ENCODE peak calls at places on chromosomes 7 and 10, in eight cellular contexts. D is suprapubic skin, E is HCT116, T is sigmoid colon, F is HepG2, Q is prostate gland, R is GM12891, C is esophagus muscularis mucosa. H is an unnamed sample.

GRCh38 chr7:74475243-74475986 is 21.7 kb downstream of the GTF2IRD1 start:
- DNase-seq in E (no peak), F (no peak), Q (peak; percentile 82), R (no peak), C (no peak), D (no peak), T (no peak), H (no peak)

GRCh38 chr10:132196178-132197113 is 9.7 kb downstream of the DPYSL4 start:
- DNase-seq in D (no peak), T (no peak), R (no peak), E (no peak), F (no peak), C (no peak), Q (no peak), H (no peak)

GRCh38 chr7:35465791-35466336 is 212.0 kb upstream of the TBX20 start:
- DNase-seq in C (peak; percentile 68), F (no peak), T (no peak), R (no peak), Q (no peak), D (no peak), E (no peak), H (no peak)

GRCh38 chr7:80225361-80225760 is 90.7 kb downstream of the GNAI1 start:
- DNase-seq in D (no peak), F (no peak), T (no peak), C (no peak), Q (no peak), R (no peak), E (no peak), H (no peak)

GRCh38 chr7:94405506-94405905 is 10.8 kb downstream of the COL1A2 start:
- DNase-seq in D (no peak), T (no peak), Q (no peak), E (no peak), R (no peak), C (no peak), F (no peak), H (no peak)

GRCh38 chr10:133158756-133159610 is 1.0 kb upstream of the KNDC1 start:
- DNase-seq in Q (no peak), C (no peak), D (peak; percentile 73), F (no peak), T (peak; percentile 56), R (no peak), E (no peak), H (no peak)

GRCh38 chr7:128427289-128427891 is 17.6 kb upstream of the IMPDH1 start:
- DNase-seq in F (peak; percentile 55), T (no peak), R (no peak), D (no peak), E (peak; percentile 36), C (no peak), Q (peak; percentile 49), H (no peak)

GRCh38 chr10:7085147-7085912 is 325.5 kb downstream of the SFMBT2 start:
- DNase-seq in R (no peak), E (no peak), D (no peak), F (no peak), C (no peak), T (no peak), Q (no peak), H (no peak)

GRCh38 chr7:140674356-140674800 is 1.6 kb downstream of the ADCK2 start:
- DNase-seq in Q (no peak), F (no peak), D (peak; percentile 15), R (no peak), C (no peak), T (peak; percentile 40), E (no peak), H (peak; percentile 43)

DNA sequence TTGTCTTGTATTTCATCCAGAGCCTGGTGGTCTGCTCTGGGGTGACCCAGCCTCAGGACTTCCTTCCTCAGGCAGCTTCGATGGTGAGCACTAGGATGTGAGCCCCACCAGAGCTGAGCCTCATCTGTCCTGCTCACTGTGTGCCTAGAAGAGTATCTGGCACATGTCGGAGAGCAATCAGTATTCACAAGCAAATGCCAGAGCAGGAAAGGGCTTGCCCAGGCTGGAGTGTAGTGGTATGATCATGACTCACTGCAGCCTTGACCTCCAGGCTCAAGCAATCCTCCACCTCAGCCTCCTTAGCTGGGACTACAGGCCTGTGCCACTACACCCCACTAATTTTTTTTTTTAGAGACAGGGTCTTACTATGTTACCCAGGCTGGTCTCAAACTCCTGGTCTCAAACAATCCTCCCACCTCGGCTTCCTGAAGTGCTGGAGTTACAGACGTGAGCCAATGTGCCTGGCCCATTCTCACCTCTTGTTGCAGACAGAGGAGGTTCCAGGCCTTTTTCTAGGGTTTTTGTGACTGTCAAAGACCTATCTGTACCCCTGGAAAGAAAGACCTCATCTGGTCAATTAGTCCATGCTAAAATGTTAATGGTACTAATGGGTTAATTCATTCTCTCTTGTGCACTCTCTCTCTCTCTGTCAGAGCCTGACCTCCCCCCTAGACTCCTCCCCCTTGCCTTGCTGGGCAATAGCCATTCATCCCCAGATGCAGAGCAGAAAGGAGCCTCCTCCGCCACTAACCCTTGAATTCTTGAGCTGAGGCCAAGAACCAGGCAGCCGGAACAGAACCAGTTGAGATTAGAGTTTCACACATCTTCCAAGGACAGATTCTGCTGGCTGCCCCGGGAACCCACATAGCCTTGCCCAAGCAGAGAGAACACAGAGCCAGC is 209.9 kb downstream of the SKIDA1 start:
- DNase-seq in F (peak; percentile 32), Q (peak; percentile 57), E (no peak), C (peak; percentile 92), D (peak; percentile 82), R (no peak), T (peak; percentile 69), H (no peak)
- TF ChIP-seq POLR2AphosphoS5 in F (no peak), Q (peak; percentile 56), E (no peak), C (peak; percentile 9), D (no peak), R (no peak), T (no peak), H (no peak)

DNA sequence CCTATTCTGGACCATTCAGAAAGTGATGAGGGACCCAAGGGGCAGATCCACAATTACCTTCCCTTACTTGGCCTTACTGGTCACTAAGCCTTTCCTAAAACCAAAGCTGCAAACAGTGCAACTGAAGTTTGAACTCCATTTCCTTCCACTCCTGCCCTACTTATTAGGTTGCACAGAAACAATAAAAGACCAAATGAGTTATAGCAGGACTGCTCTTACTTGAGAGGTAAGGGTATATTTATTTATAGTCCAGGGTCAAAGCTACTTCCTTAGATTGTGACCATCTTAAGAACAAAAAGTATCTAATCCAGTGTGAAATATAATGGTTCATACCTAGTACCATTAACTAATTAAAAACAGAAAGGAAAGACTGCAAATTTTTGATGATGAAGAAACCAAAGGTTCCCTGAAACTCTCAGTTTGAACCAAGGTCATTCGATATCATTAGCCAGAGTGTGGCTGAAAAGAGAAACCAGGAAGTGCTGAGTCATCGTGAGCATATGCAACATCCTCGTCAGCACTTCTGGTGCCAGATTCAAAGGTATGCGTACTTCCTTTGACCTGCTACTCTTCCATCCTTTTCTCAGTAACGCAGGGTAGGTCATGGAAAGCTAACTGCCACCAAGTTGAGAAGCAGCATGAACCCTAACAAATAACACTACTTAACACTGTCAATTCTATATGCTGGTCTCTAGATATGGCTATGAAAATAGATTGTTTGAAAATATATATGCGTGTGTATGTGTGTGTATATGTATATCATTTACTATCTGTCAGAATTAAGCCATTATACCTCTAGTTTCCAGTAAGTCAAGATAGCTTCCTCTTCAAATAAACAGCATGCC is 26.8 kb downstream of the CDK6 start:
- DNase-seq in C (no peak), T (peak; percentile 79), D (no peak), Q (peak; percentile 80), F (peak; percentile 90), R (no peak), E (peak; percentile 76), H (no peak)
- TF ChIP-seq POLR2A in C (no peak), T (no peak), D (no peak), Q (no peak), F (peak; percentile 37), R (no peak), E (no peak), H (no peak)

DNA sequence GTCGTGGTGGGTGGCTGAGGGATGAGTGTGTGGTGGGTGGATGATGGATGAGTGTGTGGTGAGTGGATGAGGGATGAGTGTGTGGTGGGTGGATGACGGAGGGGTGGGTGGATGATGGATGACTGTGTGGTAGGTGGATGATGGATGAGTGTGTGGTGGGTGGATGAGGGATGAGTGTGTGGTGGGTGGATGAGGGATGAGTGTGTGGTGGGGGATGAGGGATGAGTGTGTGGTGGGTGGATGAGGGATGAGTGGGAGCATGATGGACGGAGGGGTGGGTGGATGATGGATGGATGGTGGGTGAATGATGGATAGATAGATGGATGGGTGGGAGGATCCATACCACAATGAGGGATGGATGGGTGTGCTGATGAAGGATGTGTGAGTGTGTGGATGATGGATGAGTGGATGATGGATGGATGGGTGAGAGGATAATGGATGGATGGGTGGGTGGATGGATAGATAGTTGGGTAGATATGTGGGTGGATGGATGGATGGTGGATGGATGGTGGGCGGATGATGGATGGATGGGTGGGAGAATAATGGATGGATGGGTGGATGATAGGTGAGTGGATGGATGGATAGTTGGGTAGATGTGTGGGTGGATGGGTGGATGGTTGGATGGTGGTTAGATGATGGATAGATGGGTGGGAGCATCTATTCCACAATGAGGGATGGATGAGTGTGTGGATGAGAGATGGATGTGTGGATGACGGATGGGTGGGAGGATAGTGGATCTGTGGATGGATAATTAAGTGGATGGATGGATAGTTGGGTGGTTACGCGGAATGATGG is 266.8 kb downstream of the CELF2 start:
- DNase-seq in D (no peak), Q (no peak), C (no peak), F (no peak), R (no peak), E (no peak), T (no peak), H (no peak)
- TF ChIP-seq POLR2AphosphoS5 in D (no peak), Q (no peak), C (no peak), F (no peak), R (peak; percentile 76), E (no peak), T (no peak), H (peak; percentile 81)

GRCh38 chr7:4739528-4739992 is 35.9 kb upstream of the AP5Z1 start:
- DNase-seq in D (no peak), C (no peak), F (peak; percentile 84), R (no peak), E (no peak), Q (no peak), T (no peak), H (no peak)
- TF ChIP-seq POLR2A in D (no peak), C (no peak), F (no peak), R (no peak), E (no peak), Q (no peak), T (no peak), H (no peak)

GRCh38 chr7:101507791-101508252 is 121.3 kb downstream of the MYL10 start:
- DNase-seq in R (no peak), Q (peak; percentile 40), E (peak; percentile 63), T (no peak), D (no peak), F (peak; percentile 78), C (no peak), H (no peak)
- TF ChIP-seq POLR2AphosphoS5 in R (no peak), Q (peak; percentile 50), E (no peak), T (no peak), D (no peak), F (no peak), C (no peak), H (no peak)

DNA sequence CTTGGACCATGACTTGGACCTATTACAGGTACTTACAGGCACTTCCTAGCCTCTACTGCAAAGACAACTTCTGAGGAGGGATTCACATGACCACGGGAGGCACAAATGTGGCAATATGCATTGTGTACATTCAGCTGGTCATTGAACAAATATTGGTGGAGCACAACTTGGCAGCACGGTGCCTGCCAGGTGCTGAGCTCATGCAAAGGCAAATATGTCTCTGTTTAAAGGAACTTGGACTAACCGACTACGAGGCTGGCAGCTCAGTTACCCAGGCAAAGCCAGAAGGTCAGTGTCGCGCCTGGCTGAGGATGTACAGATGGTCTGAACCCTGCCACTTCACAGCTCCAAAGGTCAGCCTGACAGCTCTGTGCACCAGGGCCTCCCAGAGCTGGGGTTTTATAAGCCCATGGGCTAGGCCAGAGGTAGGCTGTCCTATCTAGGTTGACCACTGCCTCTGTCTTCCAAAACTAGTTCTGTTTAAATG is 6.1 kb downstream of the DENND11 start:
- DNase-seq in C (no peak), E (no peak), D (no peak), R (no peak), F (peak; percentile 77), Q (peak; percentile 67), T (no peak), H (no peak)
- TF ChIP-seq POLR2A in C (no peak), E (no peak), D (no peak), R (no peak), F (no peak), Q (no peak), T (no peak), H (no peak)

H was measured in GM12892.